ENCODE peak calls at places on chromosomes 5 and 9, in eight cellular contexts. N is T-cell; P is activated CD4-positive, CD25-positive, alpha-beta regulatory T cell treated with anti-CD3 and anti-CD28 coated beads, Interleukin-2, amount 50 U/mL, for 72 hours; K is progenitor cell of endocrine pancreas; B is esophagus squamous epithelium; U is HCT116; E is colonic mucosa; Z is SJSA1. D is an unnamed sample.

GRCh38 chr9:90846770-90847419 is 45.3 kb downstream of the SYK start:
- DNase-seq in N (no peak), P (no peak), K (no peak), B (no peak), U (no peak), E (no peak), Z (no peak), D (no peak)

GRCh38 chr9:137811283-137811870 is 66.2 kb upstream of the CACNA1B start:
- DNase-seq in N (no peak), P (no peak), K (no peak), B (no peak), U (no peak), E (no peak), Z (no peak), D (no peak)

GRCh38 chr5:64628901-64629300 is 61.4 kb upstream of the SHISAL2B start:
- DNase-seq in N (no peak), P (no peak), K (no peak), B (no peak), U (no peak), E (no peak), Z (no peak), D (no peak)

GRCh38 chr5:51225671-51226419 is 157.4 kb upstream of the ISL1 start:
- DNase-seq in N (no peak), P (no peak), K (no peak), B (no peak), U (no peak), E (no peak), Z (no peak), D (no peak)

GRCh38 chr9:121283856-121284732 is 16.1 kb downstream of the GSN start:
- DNase-seq in N (no peak), P (no peak), K (no peak), B (no peak), U (no peak), E (no peak), Z (no peak), D (no peak)

GRCh38 chr5:64637837-64638443 is 52.4 kb upstream of the SHISAL2B start:
- DNase-seq in N (no peak), P (no peak), K (no peak), B (no peak), U (no peak), E (no peak), Z (no peak), D (no peak)

GRCh38 chr5:24855485-24855884 is 210.7 kb upstream of the CDH10 start:
- DNase-seq in N (no peak), P (no peak), K (no peak), B (no peak), U (no peak), E (no peak), Z (no peak), D (no peak)

GRCh38 chr5:179188636-179189035 is 128.5 kb downstream of the ZNF354C start:
- DNase-seq in N (no peak), P (no peak), K (no peak), B (no peak), U (no peak), E (no peak), Z (no peak), D (no peak)

GRCh38 chr5:61087921-61088320 is 74.3 kb downstream of the SMIM15 start:
- DNase-seq in N (no peak), P (no peak), K (no peak), B (no peak), U (no peak), E (no peak), Z (no peak), D (no peak)

GRCh38 chr9:119811030-119811429 is 441.8 kb upstream of the BRINP1 start:
- DNase-seq in N (no peak), P (no peak), K (no peak), B (no peak), U (no peak), E (no peak), Z (no peak), D (no peak)

GRCh38 chr5:151448038-151448985 is 909 bp downstream of the SLC36A1 start:
- DNase-seq in N (no peak), P (no peak), K (peak; percentile 14), B (no peak), U (no peak), E (peak; percentile 59), Z (no peak), D (peak; percentile 28)

GRCh38 chr9:89616411-89616810 is 11.6 kb downstream of the GADD45G start:
- DNase-seq in N (no peak), P (no peak), K (no peak), B (no peak), U (no peak), E (no peak), Z (no peak), D (no peak)